ENCODE peak calls at places on chromosomes 3 and 15, in seven cellular contexts. N, Z, L, M, Y, W and T are unnamed samples.

GRCh38 chr3:117441851-117442250 is 732.3 kb downstream of the TUSC7 start:
- DNase-seq in N (no peak), Z (no peak), L (no peak), M (no peak), Y (no peak), W (no peak), T (no peak)

GRCh38 chr3:132615911-132616310 is 18.8 kb downstream of the ACKR4 start:
- DNase-seq in N (no peak), Z (no peak), L (no peak), M (no peak), Y (no peak), W (no peak), T (no peak)

GRCh38 chr3:132253262-132253878 is 63.8 kb upstream of the ACP3 start:
- DNase-seq in N (no peak), Z (no peak), L (peak; percentile 84), M (no peak), Y (peak; percentile 41), W (peak; percentile 86), T (peak; percentile 78)

GRCh38 chr3:127614928-127615592 is 13.9 kb upstream of the PODXL2 start:
- DNase-seq in N (no peak), Z (no peak), L (no peak), M (no peak), Y (no peak), W (no peak), T (no peak)

GRCh38 chr3:16090013-16090412 is 84.5 kb upstream of the GALNT15 start:
- DNase-seq in N (no peak), Z (no peak), L (peak; percentile 95), M (peak; percentile 99), Y (peak; percentile 95), W (peak; percentile 99), T (peak; percentile 96)

GRCh38 chr3:58074997-58075396 is 66.8 kb downstream of the FLNB start:
- DNase-seq in N (no peak), Z (no peak), L (no peak), M (no peak), Y (no peak), W (no peak), T (no peak)

GRCh38 chr3:157865449-157865862 is 240.8 kb downstream of the SHOX2 start:
- DNase-seq in N (no peak), Z (peak; percentile 81), L (peak; percentile 19), M (no peak), Y (no peak), W (no peak), T (no peak)

GRCh38 chr3:46477145-46477544 is 12.4 kb upstream of the LTF start:
- DNase-seq in N (no peak), Z (no peak), L (no peak), M (no peak), Y (no peak), W (no peak), T (no peak)

GRCh38 chr15:94383706-94384105 is 152.3 kb downstream of the MCTP2 start:
- DNase-seq in N (no peak), Z (no peak), L (no peak), M (no peak), Y (no peak), W (no peak), T (no peak)

GRCh38 chr3:188122571-188123169 is 31.3 kb upstream of the LPP start:
- DNase-seq in N (no peak), Z (no peak), L (no peak), M (no peak), Y (no peak), W (no peak), T (no peak)

GRCh38 chr15:53036641-53037040 is 246.5 kb upstream of the ONECUT1 start:
- DNase-seq in N (no peak), Z (no peak), L (no peak), M (no peak), Y (no peak), W (no peak), T (no peak)

GRCh38 chr3:25473246-25473645 is 45.2 kb downstream of the RARB start:
- DNase-seq in N (no peak), Z (no peak), L (no peak), M (no peak), Y (no peak), W (no peak), T (peak; percentile 31)

GRCh38 chr3:192901435-192901834 is 16.2 kb downstream of the MB21D2 start:
- DNase-seq in N (no peak), Z (no peak), L (peak; percentile 55), M (peak; percentile 92), Y (peak; percentile 86), W (peak; percentile 94), T (peak; percentile 92)

GRCh38 chr15:89177633-89178306 is 43.6 kb downstream of the RLBP1 start:
- DNase-seq in N (no peak), Z (no peak), L (peak; percentile 89), M (peak; percentile 37), Y (peak; percentile 57), W (peak; percentile 90), T (peak; percentile 81)

GRCh38 chr3:4071481-4072184 is 231.5 kb upstream of the SETMAR start:
- DNase-seq in N (no peak), Z (peak; percentile 81), L (no peak), M (no peak), Y (no peak), W (no peak), T (no peak)

GRCh38 chr15:22978691-22979068 is 1.5 kb downstream of the CYFIP1 start:
- DNase-seq in N (no peak), Z (no peak), L (no peak), M (no peak), Y (no peak), W (no peak), T (no peak)

DNA sequence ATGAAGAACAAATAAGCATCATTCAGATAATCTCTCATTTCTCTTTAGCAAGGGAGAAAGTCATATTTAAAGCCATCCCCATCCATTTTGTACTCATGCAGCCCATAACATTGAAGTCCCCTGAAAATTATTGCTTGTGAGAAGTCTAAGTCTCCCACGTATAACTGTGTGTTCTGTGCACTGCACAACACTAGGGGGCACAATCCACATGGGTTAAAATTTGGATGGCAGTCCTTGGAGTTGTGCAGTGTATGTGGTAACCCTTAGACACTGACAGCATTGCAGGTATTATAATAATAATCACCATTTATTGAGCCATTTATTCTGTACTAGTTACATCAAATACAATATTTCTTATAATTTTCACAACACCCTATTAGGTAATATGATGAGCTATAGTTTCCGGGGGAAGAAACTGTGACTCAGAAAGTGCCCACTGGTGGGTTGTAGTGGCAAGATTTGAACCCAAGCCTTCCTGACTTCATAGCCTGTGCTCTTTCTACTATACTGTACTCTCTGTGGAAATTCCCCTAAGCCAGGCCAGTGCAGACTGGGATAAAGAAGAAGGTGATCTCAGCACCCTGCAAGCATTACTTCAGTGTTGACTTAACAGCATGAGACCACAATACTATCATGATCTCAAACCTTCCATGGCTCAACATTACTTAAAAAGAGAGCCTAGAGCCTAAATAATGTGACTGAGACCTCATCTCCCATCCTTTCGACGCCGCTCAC is 15.7 kb downstream of the KCNAB1 start:
- DNase-seq in N (no peak), Z (no peak), L (no peak), M (no peak), Y (no peak), W (no peak), T (no peak)
- TF ChIP-seq CTCF in N (no peak), Z (no peak), L (peak; percentile 21), M (no peak), Y (peak; percentile 15), W (peak; percentile 8), T (peak; percentile 12)

GRCh38 chr3:9945358-9945757 is 6.8 kb downstream of the PRRT3 start:
- DNase-seq in N (no peak), Z (no peak), L (no peak), M (no peak), Y (no peak), W (no peak), T (no peak)

GRCh38 chr3:9947025-9947995 is 4.9 kb downstream of the PRRT3 start:
- DNase-seq in N (peak; percentile 94), Z (peak; percentile 84), L (peak; percentile 78), M (no peak), Y (no peak), W (peak; percentile 50), T (peak; percentile 71)

GRCh38 chr3:9948586-9948985 is 3.6 kb downstream of the PRRT3 start:
- DNase-seq in N (no peak), Z (no peak), L (no peak), M (no peak), Y (no peak), W (no peak), T (no peak)

GRCh38 chr3:9944271-9944670 is 7.9 kb downstream of the PRRT3 start:
- DNase-seq in N (no peak), Z (no peak), L (no peak), M (no peak), Y (no peak), W (no peak), T (no peak)

DNA sequence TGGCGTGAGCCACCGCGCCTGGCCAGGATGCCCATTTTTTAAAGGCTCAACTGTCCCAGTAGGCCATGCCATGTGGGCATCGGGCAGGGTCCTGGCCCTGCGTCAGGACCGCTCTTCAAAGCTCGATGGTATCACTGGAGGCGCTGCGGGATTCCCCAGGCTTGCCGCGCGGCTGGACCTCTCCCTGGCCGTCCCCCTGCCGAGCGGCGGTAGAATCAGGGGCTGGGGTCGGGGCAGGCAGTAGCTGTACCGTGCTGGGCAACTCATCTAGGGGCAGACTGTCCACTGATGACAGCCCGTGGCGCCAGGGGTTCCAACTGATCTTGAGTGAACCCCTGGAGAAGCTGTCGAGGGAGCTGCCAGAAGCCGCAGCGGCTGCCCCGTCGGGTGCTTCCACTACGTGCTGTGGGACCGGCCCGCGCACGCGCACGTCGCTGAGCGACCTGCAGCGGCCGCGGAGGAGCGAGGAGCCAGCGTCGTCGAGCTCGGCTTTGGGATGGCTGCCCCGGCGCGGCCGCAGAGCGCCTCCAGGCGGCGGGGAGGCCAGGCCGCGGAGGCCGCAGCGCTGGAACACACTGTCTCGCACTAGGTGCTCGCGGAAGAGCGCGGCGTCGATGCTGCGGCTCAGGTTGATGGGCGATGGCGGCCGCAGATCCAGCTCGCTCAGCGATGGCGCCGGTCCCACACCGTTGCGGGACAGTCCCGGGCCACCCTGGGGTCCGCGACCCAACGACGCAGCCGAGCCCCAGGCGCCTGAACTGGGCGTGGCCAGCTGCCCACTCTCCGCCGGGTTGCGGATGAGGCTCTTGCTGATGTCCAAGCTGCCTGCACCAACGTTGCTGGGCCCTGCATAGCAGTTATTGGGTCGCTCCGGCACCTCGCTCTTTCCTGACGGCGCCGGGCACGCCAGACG is 5.8 kb downstream of the PRRT3 start:
- DNase-seq in N (peak; percentile 98), Z (peak; percentile 96), L (peak; percentile 95), M (no peak), Y (peak; percentile 66), W (peak; percentile 83), T (peak; percentile 91)
- H3K4me3 ChIP-seq in N (peak overlapping the region; percentile 77), Z (peak overlapping the region; percentile 44), L (peak overlapping the region; percentile 42), M (peak overlapping the region; percentile 73), Y (peak overlapping the region; percentile 64), W (peak overlapping the region; percentile 72), T (peak overlapping the region; percentile 63)

GRCh38 chr3:107983247-107983646 is 107.6 kb downstream of the CD47 start:
- DNase-seq in N (no peak), Z (no peak), L (no peak), M (no peak), Y (no peak), W (no peak), T (no peak)
- TF ChIP-seq CTCF in N (no peak), Z (no peak), L (no peak), M (no peak), Y (no peak), W (no peak), T (peak; percentile 1)

GRCh38 chr15:73318463-73319351 is 50.1 kb downstream of the HCN4 start:
- DNase-seq in N (peak; percentile 13), Z (peak; percentile 67), L (peak; percentile 31), M (no peak), Y (no peak), W (no peak), T (no peak)
- H3K4me3 ChIP-seq in N (no peak overlapping the region), Z (no peak overlapping the region), L (no peak overlapping the region), M (no peak overlapping the region), Y (no peak overlapping the region), W (no peak overlapping the region), T (no peak overlapping the region)